ENCODE peak calls at places on chromosomes 7 and 10, in five cellular contexts. E is brain microvascular endothelial cell, G is left ventricle myocardium inferior, B is aorta, D is transverse colon. F is an unnamed sample.

GRCh38 chr7:98998821-98999725 is 120.7 kb downstream of the TRRAP start:
- DNase-seq in E (no peak), D (no peak), G (no peak), B (no peak), F (no peak)

GRCh38 chr10:130746311-130746710 is 565.2 kb downstream of the TCERG1L start:
- DNase-seq in E (no peak), G (no peak), B (peak; percentile 14), D (no peak), F (peak; percentile 8)

GRCh38 chr10:68135922-68136718 is 26.8 kb downstream of the MYPN start:
- DNase-seq in E (peak; percentile 81), D (no peak), B (no peak), G (no peak), F (no peak)

GRCh38 chr10:131516285-131516684 is 204.8 kb upstream of the TCERG1L start:
- DNase-seq in G (no peak), B (no peak), E (no peak), D (no peak), F (no peak)

GRCh38 chr7:30074422-30075030 is 46.3 kb downstream of the PLEKHA8 start:
- DNase-seq in D (no peak), E (no peak), B (no peak), G (no peak), F (no peak)

GRCh38 chr7:108464743-108465142 is 8.5 kb upstream of the NRCAM start:
- DNase-seq in E (no peak), G (no peak), B (no peak), D (no peak), F (no peak)

GRCh38 chr10:6590100-6590499 is 10.0 kb upstream of the PRKCQ start:
- DNase-seq in D (no peak), G (no peak), E (no peak), B (no peak), F (no peak)

GRCh38 chr10:26780793-26781601 is 79.8 kb downstream of the ABI1 start:
- DNase-seq in G (no peak), E (peak; percentile 78), B (no peak), D (no peak), F (no peak)

GRCh38 chr7:33185786-33186185 is 56.4 kb downstream of the BBS9 start:
- DNase-seq in G (no peak), B (no peak), D (no peak), E (peak; percentile 46), F (no peak)

GRCh38 chr7:92695308-92696261 is 105.4 kb upstream of the FAM133B start:
- DNase-seq in D (peak; percentile 91), G (peak; percentile 23), E (peak; percentile 62), B (no peak), F (peak; percentile 81)

GRCh38 chr7:39709768-39710291 is 86.5 kb downstream of the RALA start:
- DNase-seq in E (peak; percentile 21), B (no peak), G (peak; percentile 21), D (no peak), F (no peak)

GRCh38 chr10:127151981-127152699 is 44.3 kb downstream of the INSYN2A start:
- DNase-seq in E (no peak), B (no peak), D (no peak), G (no peak), F (no peak)

GRCh38 chr10:7810443-7810842 is 7.9 kb upstream of the TAF3 start:
- DNase-seq in D (no peak), G (no peak), B (no peak), E (no peak), F (no peak)

GRCh38 chr7:65307651-65308299 is 65.9 kb upstream of the ZNF92 start:
- DNase-seq in D (peak; percentile 8), B (no peak), G (no peak), E (peak; percentile 45), F (peak; percentile 25)

GRCh38 chr10:132943555-132944404 is 1.4 kb upstream of the CFAP46 start:
- DNase-seq in E (no peak), G (no peak), D (no peak), B (no peak), F (no peak)

GRCh38 chr10:48554668-48555067 is 50.2 kb downstream of the ARHGAP22 start:
- DNase-seq in D (no peak), B (no peak), E (no peak), G (no peak), F (no peak)

GRCh38 chr7:106957766-106958165 is 86.7 kb upstream of the PRKAR2B start:
- DNase-seq in B (no peak), D (no peak), E (no peak), G (no peak), F (no peak)

GRCh38 chr10:129877773-129878371 is 86.2 kb downstream of the EBF3 start:
- DNase-seq in B (peak; percentile 47), D (no peak), G (no peak), E (no peak), F (no peak)

GRCh38 chr10:62501547-62501946 is 127.4 kb downstream of the ZNF365 start:
- DNase-seq in D (no peak), B (no peak), E (no peak), G (no peak), F (no peak)

GRCh38 chr7:133044722-133045473 is 37.0 kb downstream of the CHCHD3 start:
- DNase-seq in B (no peak), E (no peak), G (no peak), D (no peak), F (no peak)

GRCh38 chr7:65749518-65749917 is 123.4 kb upstream of the VKORC1L1 start:
- DNase-seq in G (no peak), E (no peak), D (no peak), B (no peak), F (no peak)

GRCh38 chr7:97468491-97468890 is 263.4 kb upstream of the TAC1 start:
- DNase-seq in B (no peak), E (no peak), G (no peak), D (no peak), F (no peak)

GRCh38 chr10:3544561-3544960 is 240.4 kb downstream of the KLF6 start:
- DNase-seq in D (no peak), B (no peak), G (no peak), E (no peak), F (no peak)

GRCh38 chr7:23616593-23616992 is 19.4 kb downstream of the CCDC126 start:
- DNase-seq in E (no peak), B (no peak), D (no peak), G (no peak), F (no peak)

GRCh38 chr7:129225206-129225930 is 538 bp downstream of the AHCYL2 start:
- DNase-seq in B (peak; percentile 88), G (peak; percentile 47), E (peak; percentile 48), D (peak; percentile 59), F (peak; percentile 74)

GRCh38 chr7:47046949-47047348 is 535.0 kb downstream of the TNS3 start:
- DNase-seq in D (no peak), G (no peak), B (no peak), E (no peak), F (no peak)

GRCh38 chr7:156223935-156224334 is 411.7 kb upstream of the SHH start:
- DNase-seq in B (peak; percentile 59), G (no peak), E (no peak), D (no peak), F (no peak)

GRCh38 chr10:102611514-102612095 is 32.7 kb upstream of the TRIM8 start:
- DNase-seq in D (no peak), B (peak; percentile 71), E (no peak), G (no peak), F (no peak)

GRCh38 chr7:137606061-137606674 is 240.6 kb downstream of the DGKI start:
- DNase-seq in D (no peak), B (no peak), E (no peak), G (no peak), F (no peak)

GRCh38 chr10:70918851-70919530 is 30.6 kb upstream of the PCBD1 start:
- DNase-seq in D (peak; percentile 27), E (no peak), G (peak; percentile 14), B (peak; percentile 65), F (no peak)

GRCh38 chr7:131745645-131746248 is 189.3 kb upstream of the PODXL start:
- DNase-seq in G (no peak), D (no peak), E (peak; percentile 56), B (no peak), F (no peak)

GRCh38 chr10:27564381-27564780 is 60.3 kb downstream of the RAB18 start:
- DNase-seq in D (no peak), G (no peak), E (no peak), B (no peak), F (no peak)

GRCh38 chr10:26044123-26044749 is 110.2 kb downstream of the MYO3A start:
- DNase-seq in G (no peak), E (no peak), B (peak; percentile 76), D (peak; percentile 18), F (no peak)

GRCh38 chr7:67663644-67664043 is 667.0 kb downstream of the TYW1 start:
- DNase-seq in E (no peak), D (no peak), B (no peak), G (no peak), F (no peak)

GRCh38 chr10:29730969-29731368 is 96.2 kb upstream of the SVIL start:
- DNase-seq in B (no peak), G (no peak), E (no peak), D (no peak), F (no peak)
- H3K4me3 ChIP-seq in B (no peak overlapping the region), G (no peak overlapping the region), E (no peak overlapping the region), D (no peak overlapping the region), F (no peak overlapping the region)

DNA sequence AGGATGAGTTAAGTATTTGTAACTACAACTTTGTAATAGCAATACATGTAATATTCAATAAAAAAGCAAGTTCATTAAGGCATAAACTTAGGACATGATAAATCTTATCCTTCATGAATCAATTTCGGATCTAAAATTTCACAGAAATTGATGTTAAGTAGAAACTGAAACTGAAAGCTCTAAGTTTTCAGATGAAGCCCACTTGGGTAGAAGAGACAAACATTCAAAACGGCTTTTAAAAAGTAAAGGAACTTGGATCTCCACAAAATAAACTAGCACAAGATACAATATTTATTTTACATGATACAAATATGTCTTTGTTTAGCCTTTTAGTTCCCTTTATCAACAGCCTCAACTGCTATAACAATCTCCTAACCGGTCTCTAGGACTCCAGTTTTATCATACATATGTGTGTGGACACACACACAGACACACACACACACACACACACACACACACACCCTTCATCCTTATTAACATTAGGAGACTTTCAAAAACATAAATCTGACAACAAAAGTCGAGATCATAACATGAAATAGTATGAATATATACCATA is 83.7 kb downstream of the USP6NL start:
- DNase-seq in E (no peak), D (no peak), B (no peak), G (no peak), F (no peak)
- H3K4me3 ChIP-seq in E (no peak overlapping the region), D (no peak overlapping the region), B (no peak overlapping the region), G (peak overlapping the region; percentile 42), F (no peak overlapping the region)

DNA sequence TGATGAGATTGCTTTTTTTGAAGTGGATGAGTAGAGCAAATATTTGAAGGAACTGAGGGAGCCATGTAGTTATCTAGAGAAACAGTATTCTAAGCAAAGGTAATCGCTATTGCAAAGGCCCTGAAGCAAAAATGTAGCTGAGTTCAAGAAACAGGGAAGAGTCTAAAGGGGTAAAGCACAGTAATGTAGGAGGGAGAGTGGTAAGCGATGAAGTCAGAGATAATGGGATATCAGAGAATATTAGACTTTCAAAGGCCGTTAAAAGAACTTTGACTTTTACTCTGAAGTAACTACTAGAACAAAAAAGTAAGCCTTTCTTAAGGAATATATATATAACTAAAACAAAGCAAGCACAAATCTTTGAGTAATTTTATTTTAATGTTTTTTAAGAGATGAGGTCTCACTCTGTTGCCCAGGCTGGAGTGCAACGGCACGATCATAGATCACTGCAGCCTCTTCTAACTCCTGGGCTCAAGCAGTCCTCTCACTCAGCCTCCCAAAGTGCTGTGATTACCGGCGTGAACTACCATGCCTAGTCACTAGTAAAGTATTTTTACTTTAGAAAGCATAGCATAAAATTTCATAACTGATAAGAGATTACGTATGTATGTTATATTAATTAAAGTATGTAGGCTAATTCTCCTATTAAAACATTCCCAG is 61.7 kb upstream of the OIT3 start:
- DNase-seq in D (no peak), G (no peak), E (peak; percentile 28), B (no peak), F (no peak)
- H3K4me3 ChIP-seq in D (no peak overlapping the region), G (peak overlapping the region; percentile 41), E (no peak overlapping the region), B (no peak overlapping the region), F (no peak overlapping the region)

GRCh38 chr10:86401588-86402282 is 35.1 kb upstream of the GRID1 start:
- DNase-seq in G (no peak), B (no peak), D (peak; percentile 28), E (no peak), F (peak; percentile 71)
- H3K4me3 ChIP-seq in G (peak overlapping the region; percentile 77), B (no peak overlapping the region), D (peak overlapping the region; percentile 33), E (peak overlapping the region; percentile 64), F (peak overlapping the region; percentile 78)